ENCODE peak calls at places on chromosomes 13 and 19, in eight cellular contexts. One of them, this sample, is unnamed.

GRCh38 chr13:33236021-33236420 is 49.5 kb downstream of the STARD13 start:
- DNase-seq in NCI-H774: no peak
- DNase-seq in naive B cell: no peak
- DNase-seq in fibroblast of the aortic adventitia: peak
- DNase-seq in T1000: no peak
- DNase-seq in foreskin keratinocyte: peak
- DNase-seq in activated effector memory CD4-positive, alpha-beta T cell treated with Interleukin-2 at 50 U/mL for 16 hours: no peak
- DNase-seq in activated T-cell treated with anti-CD3 and anti-CD28 coated beads for 1 hour: no peak
- DNase-seq in this sample: no peak

GRCh38 chr13:32206097-32206740 is 108.9 kb downstream of the ZAR1L start:
- DNase-seq in foreskin keratinocyte: no peak
- DNase-seq in activated T-cell treated with anti-CD3 and anti-CD28 coated beads for 1 hour: no peak
- DNase-seq in activated effector memory CD4-positive, alpha-beta T cell treated with Interleukin-2 at 50 U/mL for 16 hours: no peak
- DNase-seq in naive B cell: no peak
- DNase-seq in fibroblast of the aortic adventitia: no peak
- DNase-seq in T1000: no peak
- DNase-seq in NCI-H774: no peak
- DNase-seq in this sample: no peak

GRCh38 chr19:29875931-29876330 is 64.1 kb downstream of the CCNE1 start:
- DNase-seq in fibroblast of the aortic adventitia: no peak
- DNase-seq in foreskin keratinocyte: no peak
- DNase-seq in T1000: no peak
- DNase-seq in activated effector memory CD4-positive, alpha-beta T cell treated with Interleukin-2 at 50 U/mL for 16 hours: no peak
- DNase-seq in activated T-cell treated with anti-CD3 and anti-CD28 coated beads for 1 hour: no peak
- DNase-seq in NCI-H774: no peak
- DNase-seq in naive B cell: no peak
- DNase-seq in this sample: no peak

GRCh38 chr19:51065221-51065960 is 499 bp upstream of the KLK13 start:
- DNase-seq in NCI-H774: no peak
- DNase-seq in fibroblast of the aortic adventitia: no peak
- DNase-seq in activated T-cell treated with anti-CD3 and anti-CD28 coated beads for 1 hour: no peak
- DNase-seq in T1000: no peak
- DNase-seq in activated effector memory CD4-positive, alpha-beta T cell treated with Interleukin-2 at 50 U/mL for 16 hours: no peak
- DNase-seq in naive B cell: no peak
- DNase-seq in foreskin keratinocyte: no peak
- DNase-seq in this sample: no peak

GRCh38 chr19:37699057-37699456 is 20.5 kb downstream of the ZNF607 start:
- DNase-seq in fibroblast of the aortic adventitia: no peak
- DNase-seq in activated T-cell treated with anti-CD3 and anti-CD28 coated beads for 1 hour: no peak
- DNase-seq in T1000: no peak
- DNase-seq in NCI-H774: no peak
- DNase-seq in foreskin keratinocyte: peak
- DNase-seq in naive B cell: no peak
- DNase-seq in activated effector memory CD4-positive, alpha-beta T cell treated with Interleukin-2 at 50 U/mL for 16 hours: no peak
- DNase-seq in this sample: no peak

GRCh38 chr13:39777527-39778061 is 122.1 kb downstream of the COG6 start:
- DNase-seq in naive B cell: no peak
- DNase-seq in foreskin keratinocyte: peak
- DNase-seq in T1000: peak
- DNase-seq in activated T-cell treated with anti-CD3 and anti-CD28 coated beads for 1 hour: no peak
- DNase-seq in fibroblast of the aortic adventitia: peak
- DNase-seq in activated effector memory CD4-positive, alpha-beta T cell treated with Interleukin-2 at 50 U/mL for 16 hours: no peak
- DNase-seq in NCI-H774: no peak
- DNase-seq in this sample: no peak

GRCh38 chr13:48492123-48493075 is 40.5 kb downstream of the RCBTB2 start:
- DNase-seq in activated effector memory CD4-positive, alpha-beta T cell treated with Interleukin-2 at 50 U/mL for 16 hours: peak
- DNase-seq in activated T-cell treated with anti-CD3 and anti-CD28 coated beads for 1 hour: peak
- DNase-seq in naive B cell: peak
- DNase-seq in T1000: no peak
- DNase-seq in fibroblast of the aortic adventitia: peak
- DNase-seq in foreskin keratinocyte: no peak
- DNase-seq in NCI-H774: no peak
- DNase-seq in this sample: peak

GRCh38 chr19:50870417-50871089 is 2.7 kb upstream of the KLK2 start:
- DNase-seq in activated T-cell treated with anti-CD3 and anti-CD28 coated beads for 1 hour: no peak
- DNase-seq in fibroblast of the aortic adventitia: no peak
- DNase-seq in foreskin keratinocyte: no peak
- DNase-seq in T1000: no peak
- DNase-seq in activated effector memory CD4-positive, alpha-beta T cell treated with Interleukin-2 at 50 U/mL for 16 hours: no peak
- DNase-seq in NCI-H774: peak
- DNase-seq in naive B cell: no peak
- DNase-seq in this sample: no peak

GRCh38 chr13:20178156-20178555 is 14.6 kb downstream of the GJB2 start:
- DNase-seq in foreskin keratinocyte: peak
- DNase-seq in T1000: no peak
- DNase-seq in activated effector memory CD4-positive, alpha-beta T cell treated with Interleukin-2 at 50 U/mL for 16 hours: no peak
- DNase-seq in activated T-cell treated with anti-CD3 and anti-CD28 coated beads for 1 hour: no peak
- DNase-seq in fibroblast of the aortic adventitia: no peak
- DNase-seq in NCI-H774: no peak
- DNase-seq in naive B cell: no peak
- DNase-seq in this sample: no peak

GRCh38 chr13:29125145-29125933 is 305.2 kb downstream of the MTUS2 start:
- DNase-seq in NCI-H774: no peak
- DNase-seq in T1000: no peak
- DNase-seq in activated T-cell treated with anti-CD3 and anti-CD28 coated beads for 1 hour: no peak
- DNase-seq in foreskin keratinocyte: no peak
- DNase-seq in activated effector memory CD4-positive, alpha-beta T cell treated with Interleukin-2 at 50 U/mL for 16 hours: no peak
- DNase-seq in fibroblast of the aortic adventitia: no peak
- DNase-seq in naive B cell: no peak
- DNase-seq in this sample: no peak

GRCh38 chr13:98524391-98524790 is 52.5 kb downstream of the STK24 start:
- DNase-seq in NCI-H774: no peak
- DNase-seq in naive B cell: no peak
- DNase-seq in foreskin keratinocyte: no peak
- DNase-seq in activated effector memory CD4-positive, alpha-beta T cell treated with Interleukin-2 at 50 U/mL for 16 hours: no peak
- DNase-seq in fibroblast of the aortic adventitia: no peak
- DNase-seq in T1000: no peak
- DNase-seq in activated T-cell treated with anti-CD3 and anti-CD28 coated beads for 1 hour: no peak
- DNase-seq in this sample: no peak

GRCh38 chr13:35785563-35786327 is 309.3 kb upstream of the MAB21L1 start:
- DNase-seq in activated effector memory CD4-positive, alpha-beta T cell treated with Interleukin-2 at 50 U/mL for 16 hours: no peak
- DNase-seq in activated T-cell treated with anti-CD3 and anti-CD28 coated beads for 1 hour: no peak
- DNase-seq in fibroblast of the aortic adventitia: no peak
- DNase-seq in foreskin keratinocyte: no peak
- DNase-seq in T1000: no peak
- DNase-seq in NCI-H774: no peak
- DNase-seq in naive B cell: no peak
- DNase-seq in this sample: no peak

GRCh38 chr13:63696055-63696454 is 2280.4 kb upstream of the PCDH20 start:
- DNase-seq in activated T-cell treated with anti-CD3 and anti-CD28 coated beads for 1 hour: no peak
- DNase-seq in activated effector memory CD4-positive, alpha-beta T cell treated with Interleukin-2 at 50 U/mL for 16 hours: no peak
- DNase-seq in T1000: no peak
- DNase-seq in fibroblast of the aortic adventitia: peak
- DNase-seq in naive B cell: no peak
- DNase-seq in foreskin keratinocyte: peak
- DNase-seq in NCI-H774: no peak
- DNase-seq in this sample: no peak

GRCh38 chr19:40744554-40745401 is 5.5 kb downstream of the ACTMAP start:
- DNase-seq in foreskin keratinocyte: no peak
- DNase-seq in naive B cell: no peak
- DNase-seq in T1000: no peak
- DNase-seq in fibroblast of the aortic adventitia: no peak
- DNase-seq in NCI-H774: no peak
- DNase-seq in activated T-cell treated with anti-CD3 and anti-CD28 coated beads for 1 hour: no peak
- DNase-seq in activated effector memory CD4-positive, alpha-beta T cell treated with Interleukin-2 at 50 U/mL for 16 hours: no peak
- DNase-seq in this sample: no peak

GRCh38 chr13:89900104-89900760 is 1447.3 kb upstream of the MIR17HG start:
- DNase-seq in foreskin keratinocyte: peak
- DNase-seq in NCI-H774: no peak
- DNase-seq in T1000: no peak
- DNase-seq in naive B cell: no peak
- DNase-seq in activated effector memory CD4-positive, alpha-beta T cell treated with Interleukin-2 at 50 U/mL for 16 hours: no peak
- DNase-seq in fibroblast of the aortic adventitia: peak
- DNase-seq in activated T-cell treated with anti-CD3 and anti-CD28 coated beads for 1 hour: no peak
- DNase-seq in this sample: no peak

GRCh38 chr19:33054623-33055022 is 10.1 kb downstream of the RHPN2 start:
- DNase-seq in NCI-H774: no peak
- DNase-seq in naive B cell: no peak
- DNase-seq in fibroblast of the aortic adventitia: no peak
- DNase-seq in T1000: no peak
- DNase-seq in activated effector memory CD4-positive, alpha-beta T cell treated with Interleukin-2 at 50 U/mL for 16 hours: no peak
- DNase-seq in foreskin keratinocyte: no peak
- DNase-seq in activated T-cell treated with anti-CD3 and anti-CD28 coated beads for 1 hour: no peak
- DNase-seq in this sample: peak

GRCh38 chr13:111365149-111366005 is 44.9 kb downstream of the TEX29 start:
- DNase-seq in activated T-cell treated with anti-CD3 and anti-CD28 coated beads for 1 hour: no peak
- DNase-seq in foreskin keratinocyte: no peak
- DNase-seq in fibroblast of the aortic adventitia: no peak
- DNase-seq in NCI-H774: no peak
- DNase-seq in naive B cell: no peak
- DNase-seq in activated effector memory CD4-positive, alpha-beta T cell treated with Interleukin-2 at 50 U/mL for 16 hours: no peak
- DNase-seq in T1000: no peak
- DNase-seq in this sample: no peak

GRCh38 chr19:2476451-2477140 is 669 bp downstream of the GADD45B start:
- DNase-seq in activated T-cell treated with anti-CD3 and anti-CD28 coated beads for 1 hour: peak
- DNase-seq in T1000: no peak
- DNase-seq in fibroblast of the aortic adventitia: peak
- DNase-seq in naive B cell: peak
- DNase-seq in foreskin keratinocyte: no peak
- DNase-seq in NCI-H774: no peak
- DNase-seq in activated effector memory CD4-positive, alpha-beta T cell treated with Interleukin-2 at 50 U/mL for 16 hours: peak
- DNase-seq in this sample: peak

GRCh38 chr19:45177817-45178261 is at the start of gene TRAPPC6A:
- DNase-seq in T1000: no peak
- DNase-seq in fibroblast of the aortic adventitia: peak
- DNase-seq in activated T-cell treated with anti-CD3 and anti-CD28 coated beads for 1 hour: no peak
- DNase-seq in foreskin keratinocyte: peak
- DNase-seq in activated effector memory CD4-positive, alpha-beta T cell treated with Interleukin-2 at 50 U/mL for 16 hours: no peak
- DNase-seq in naive B cell: no peak
- DNase-seq in NCI-H774: peak
- DNase-seq in this sample: no peak

GRCh38 chr13:113114511-113115362 is 7.9 kb upstream of the F10 start:
- DNase-seq in fibroblast of the aortic adventitia: no peak
- DNase-seq in foreskin keratinocyte: no peak
- DNase-seq in T1000: no peak
- DNase-seq in activated T-cell treated with anti-CD3 and anti-CD28 coated beads for 1 hour: no peak
- DNase-seq in activated effector memory CD4-positive, alpha-beta T cell treated with Interleukin-2 at 50 U/mL for 16 hours: no peak
- DNase-seq in NCI-H774: no peak
- DNase-seq in naive B cell: no peak
- DNase-seq in this sample: no peak

GRCh38 chr19:31539386-31539785 is 190.2 kb upstream of the TSHZ3 start:
- DNase-seq in fibroblast of the aortic adventitia: no peak
- DNase-seq in NCI-H774: no peak
- DNase-seq in T1000: no peak
- DNase-seq in foreskin keratinocyte: no peak
- DNase-seq in activated T-cell treated with anti-CD3 and anti-CD28 coated beads for 1 hour: no peak
- DNase-seq in activated effector memory CD4-positive, alpha-beta T cell treated with Interleukin-2 at 50 U/mL for 16 hours: no peak
- DNase-seq in naive B cell: no peak
- DNase-seq in this sample: no peak

GRCh38 chr13:113315992-113316391 is 19.0 kb downstream of the LAMP1 start:
- DNase-seq in activated T-cell treated with anti-CD3 and anti-CD28 coated beads for 1 hour: no peak
- DNase-seq in fibroblast of the aortic adventitia: no peak
- DNase-seq in T1000: no peak
- DNase-seq in foreskin keratinocyte: no peak
- DNase-seq in activated effector memory CD4-positive, alpha-beta T cell treated with Interleukin-2 at 50 U/mL for 16 hours: no peak
- DNase-seq in naive B cell: no peak
- DNase-seq in NCI-H774: no peak
- DNase-seq in this sample: no peak

GRCh38 chr13:33927315-33927714 is 109.4 kb downstream of the RFC3 start:
- DNase-seq in NCI-H774: no peak
- DNase-seq in naive B cell: no peak
- DNase-seq in activated effector memory CD4-positive, alpha-beta T cell treated with Interleukin-2 at 50 U/mL for 16 hours: no peak
- DNase-seq in foreskin keratinocyte: no peak
- DNase-seq in T1000: peak
- DNase-seq in activated T-cell treated with anti-CD3 and anti-CD28 coated beads for 1 hour: no peak
- DNase-seq in fibroblast of the aortic adventitia: peak
- DNase-seq in this sample: no peak

GRCh38 chr19:18649371-18650047 is 12.7 kb downstream of the KLHL26 start:
- DNase-seq in T1000: no peak
- DNase-seq in activated effector memory CD4-positive, alpha-beta T cell treated with Interleukin-2 at 50 U/mL for 16 hours: no peak
- DNase-seq in foreskin keratinocyte: peak
- DNase-seq in fibroblast of the aortic adventitia: peak
- DNase-seq in NCI-H774: no peak
- DNase-seq in activated T-cell treated with anti-CD3 and anti-CD28 coated beads for 1 hour: no peak
- DNase-seq in naive B cell: no peak
- DNase-seq in this sample: no peak

GRCh38 chr19:48760514-48761221 is 5.3 kb downstream of the FGF21 start:
- DNase-seq in activated effector memory CD4-positive, alpha-beta T cell treated with Interleukin-2 at 50 U/mL for 16 hours: no peak
- DNase-seq in fibroblast of the aortic adventitia: no peak
- DNase-seq in foreskin keratinocyte: no peak
- DNase-seq in T1000: no peak
- DNase-seq in activated T-cell treated with anti-CD3 and anti-CD28 coated beads for 1 hour: no peak
- DNase-seq in NCI-H774: no peak
- DNase-seq in naive B cell: no peak
- DNase-seq in this sample: no peak

GRCh38 chr13:94119360-94119936 is 360.0 kb downstream of the DCT start:
- DNase-seq in T1000: no peak
- DNase-seq in activated effector memory CD4-positive, alpha-beta T cell treated with Interleukin-2 at 50 U/mL for 16 hours: no peak
- DNase-seq in foreskin keratinocyte: no peak
- DNase-seq in fibroblast of the aortic adventitia: no peak
- DNase-seq in naive B cell: no peak
- DNase-seq in NCI-H774: no peak
- DNase-seq in activated T-cell treated with anti-CD3 and anti-CD28 coated beads for 1 hour: no peak
- DNase-seq in this sample: no peak

GRCh38 chr13:46720189-46720588 is 76.8 kb downstream of the ESD start:
- DNase-seq in NCI-H774: no peak
- DNase-seq in activated T-cell treated with anti-CD3 and anti-CD28 coated beads for 1 hour: no peak
- DNase-seq in fibroblast of the aortic adventitia: no peak
- DNase-seq in T1000: no peak
- DNase-seq in activated effector memory CD4-positive, alpha-beta T cell treated with Interleukin-2 at 50 U/mL for 16 hours: no peak
- DNase-seq in naive B cell: no peak
- DNase-seq in foreskin keratinocyte: no peak
- DNase-seq in this sample: no peak

GRCh38 chr19:13906525-13906904 is 514 bp downstream of the CC2D1A start:
- DNase-seq in activated T-cell treated with anti-CD3 and anti-CD28 coated beads for 1 hour: no peak
- DNase-seq in NCI-H774: no peak
- DNase-seq in foreskin keratinocyte: no peak
- DNase-seq in fibroblast of the aortic adventitia: no peak
- DNase-seq in activated effector memory CD4-positive, alpha-beta T cell treated with Interleukin-2 at 50 U/mL for 16 hours: peak
- DNase-seq in naive B cell: no peak
- DNase-seq in T1000: no peak
- DNase-seq in this sample: no peak

GRCh38 chr19:28012361-28012760 is 1200.6 kb downstream of the UQCRFS1 start:
- DNase-seq in NCI-H774: no peak
- DNase-seq in fibroblast of the aortic adventitia: no peak
- DNase-seq in naive B cell: no peak
- DNase-seq in activated effector memory CD4-positive, alpha-beta T cell treated with Interleukin-2 at 50 U/mL for 16 hours: no peak
- DNase-seq in activated T-cell treated with anti-CD3 and anti-CD28 coated beads for 1 hour: no peak
- DNase-seq in T1000: no peak
- DNase-seq in foreskin keratinocyte: no peak
- DNase-seq in this sample: no peak